ENCODE peak calls at places on chromosomes 12 and 14, in ten cellular contexts. V, L, S, U, A, M, C, I, Y and N are unnamed samples.

GRCh38 chr12:2641209-2641608 is 153.6 kb upstream of the FKBP4 start:
- DNase-seq in L (peak), C (peak), M (no peak), A (no peak), U (peak), I (no peak), S (peak), Y (peak), V (peak), N (no peak)

GRCh38 chr14:99273025-99273723 is 1.2 kb upstream of the BCL11B start:
- DNase-seq in L (no peak), M (no peak), C (peak), V (peak), S (no peak), A (no peak), U (no peak), I (peak), Y (peak), N (no peak)

GRCh38 chr14:96626916-96627315 is 124.7 kb downstream of the PAPOLA start:
- DNase-seq in C (no peak), I (no peak), V (no peak), M (no peak), U (no peak), Y (no peak), S (no peak), L (no peak), A (no peak), N (peak)

GRCh38 chr12:27554421-27555186 is 30.6 kb downstream of the PPFIBP1 start:
- DNase-seq in A (no peak), C (peak), S (peak), V (no peak), U (no peak), I (no peak), Y (no peak), L (peak), M (peak), N (no peak)

GRCh38 chr14:105491366-105492006 is 440 bp downstream of the TEDC1 start:
- DNase-seq in A (no peak), I (peak), V (peak), M (peak), C (peak), L (no peak), Y (peak), U (peak), S (peak), N (peak)

GRCh38 chr14:51283402-51283825 is 43.4 kb downstream of the TMX1 start:
- DNase-seq in Y (peak), C (peak), V (no peak), A (peak), S (peak), U (peak), L (peak), I (no peak), M (no peak), N (no peak)

GRCh38 chr14:94707494-94707893 is 62.4 kb downstream of the GSC start:
- DNase-seq in U (no peak), V (peak), L (no peak), S (no peak), M (no peak), Y (no peak), C (no peak), I (no peak), A (no peak), N (no peak)

GRCh38 chr14:91309756-91310280 is 65.3 kb upstream of the GPR68 start:
- DNase-seq in C (no peak), Y (no peak), L (no peak), I (no peak), M (no peak), V (no peak), S (no peak), A (no peak), U (no peak), N (no peak)

GRCh38 chr14:22838631-22839041 is 2.3 kb downstream of the MMP14 start:
- DNase-seq in V (no peak), S (peak), I (no peak), A (no peak), Y (peak), U (no peak), M (peak), L (no peak), C (peak), N (no peak)

GRCh38 chr14:24279301-24280186 is 8.1 kb upstream of the RABGGTA start:
- DNase-seq in A (no peak), C (peak), M (no peak), V (no peak), L (no peak), Y (peak), U (no peak), S (peak), I (no peak), N (no peak)

GRCh38 chr12:74431821-74432220 is 105.8 kb upstream of the ATXN7L3B start:
- DNase-seq in A (no peak), Y (no peak), S (no peak), M (no peak), L (no peak), U (no peak), V (no peak), C (no peak), I (no peak), N (no peak)

GRCh38 chr14:89417469-89418225 is 614 bp upstream of the FOXN3 start:
- DNase-seq in V (peak), U (no peak), L (no peak), S (no peak), Y (peak), A (no peak), C (peak), I (no peak), M (peak), N (peak)

GRCh38 chr12:78759387-78759786 is 105.2 kb upstream of the SYT1 start:
- DNase-seq in U (peak), L (peak), M (no peak), C (peak), V (no peak), Y (peak), I (no peak), S (peak), A (peak), N (no peak)

GRCh38 chr12:53425515-53426150 is 2.0 kb downstream of the AMHR2 start:
- DNase-seq in M (no peak), Y (no peak), V (no peak), C (no peak), I (no peak), A (no peak), L (no peak), U (no peak), S (no peak), N (no peak)

GRCh38 chr12:80040075-80040738 is 59.1 kb upstream of the OTOGL start:
- DNase-seq in A (no peak), S (no peak), V (no peak), Y (no peak), M (no peak), I (no peak), L (no peak), C (peak), U (no peak), N (no peak)

GRCh38 chr12:105882404-105882803 is 256.4 kb downstream of the NUAK1 start:
- DNase-seq in A (no peak), C (peak), U (peak), M (peak), L (peak), V (no peak), S (peak), I (no peak), Y (no peak), N (no peak)

GRCh38 chr12:12564911-12565310 is 2.2 kb upstream of the DUSP16 start:
- DNase-seq in L (no peak), A (no peak), S (no peak), I (no peak), V (no peak), M (no peak), U (no peak), C (no peak), Y (no peak), N (no peak)

GRCh38 chr12:67593041-67593870 is 55.3 kb upstream of the DYRK2 start:
- DNase-seq in M (no peak), S (peak), Y (no peak), I (no peak), C (peak), A (no peak), U (no peak), L (no peak), V (no peak), N (no peak)

GRCh38 chr12:94640134-94640928 is 10.0 kb downstream of the TMCC3 start:
- DNase-seq in I (no peak), S (no peak), Y (peak), C (peak), U (no peak), M (no peak), A (peak), L (no peak), V (no peak), N (no peak)

GRCh38 chr12:12070674-12071661 is at the start of gene BCL2L14:
- DNase-seq in S (no peak), C (no peak), A (no peak), Y (no peak), I (no peak), V (no peak), U (no peak), M (no peak), L (no peak), N (no peak)

GRCh38 chr12:48883305-48884171 is 17.9 kb upstream of the RND1 start:
- DNase-seq in M (no peak), V (peak), C (no peak), I (no peak), Y (no peak), A (no peak), U (no peak), S (no peak), L (no peak), N (peak)

GRCh38 chr14:98227000-98227726 is 1044.8 kb downstream of the BCL11B start:
- DNase-seq in M (no peak), A (no peak), S (no peak), I (no peak), U (no peak), C (no peak), V (no peak), L (no peak), Y (no peak), N (no peak)